ENCODE peak calls at places on chromosomes 6 and 20, in four cellular contexts. One of them, this sample, is unnamed.

GRCh38 chr6:136784910-136785746 is 7.1 kb downstream of the MAP3K5 start:
- DNase-seq in psoas muscle: peak
- DNase-seq in mesothelial cell of epicardium: no peak
- DNase-seq in RWPE1: no peak
- DNase-seq in this sample: no peak

GRCh38 chr20:3739054-3739925 is 6.8 kb downstream of the HSPA12B start:
- DNase-seq in psoas muscle: peak
- DNase-seq in mesothelial cell of epicardium: no peak
- DNase-seq in RWPE1: no peak
- DNase-seq in this sample: no peak

GRCh38 chr6:11714116-11714797 is 64.3 kb downstream of the ADTRP start:
- DNase-seq in psoas muscle: no peak
- DNase-seq in mesothelial cell of epicardium: no peak
- DNase-seq in RWPE1: no peak
- DNase-seq in this sample: no peak

GRCh38 chr20:14712302-14712739 is 374.9 kb upstream of the FLRT3 start:
- DNase-seq in psoas muscle: no peak
- DNase-seq in mesothelial cell of epicardium: no peak
- DNase-seq in RWPE1: peak
- DNase-seq in this sample: peak

GRCh38 chr6:6583836-6584235 is 4.7 kb upstream of the LY86 start:
- DNase-seq in psoas muscle: no peak
- DNase-seq in mesothelial cell of epicardium: no peak
- DNase-seq in RWPE1: no peak
- DNase-seq in this sample: no peak

GRCh38 chr6:145267076-145267867 is 468.0 kb downstream of the EPM2A start:
- DNase-seq in psoas muscle: no peak
- DNase-seq in mesothelial cell of epicardium: no peak
- DNase-seq in RWPE1: no peak
- DNase-seq in this sample: no peak

GRCh38 chr6:13383280-13384163 is 55.2 kb upstream of the TBC1D7 start:
- DNase-seq in psoas muscle: no peak
- DNase-seq in mesothelial cell of epicardium: no peak
- DNase-seq in RWPE1: no peak
- DNase-seq in this sample: no peak

GRCh38 chr6:16929814-16930213 is 168.6 kb upstream of the ATXN1 start:
- DNase-seq in psoas muscle: no peak
- DNase-seq in mesothelial cell of epicardium: no peak
- DNase-seq in RWPE1: no peak
- DNase-seq in this sample: peak

GRCh38 chr20:63345328-63346100 is 15.6 kb downstream of the CHRNA4 start:
- DNase-seq in psoas muscle: no peak
- DNase-seq in mesothelial cell of epicardium: no peak
- DNase-seq in RWPE1: no peak
- DNase-seq in this sample: no peak

GRCh38 chr6:10659697-10660348 is 34.6 kb downstream of the C6orf52 start:
- DNase-seq in psoas muscle: peak
- DNase-seq in mesothelial cell of epicardium: no peak
- DNase-seq in RWPE1: no peak
- DNase-seq in this sample: no peak

GRCh38 chr6:33955566-33955965 is 151.8 kb upstream of the MLN start:
- DNase-seq in psoas muscle: no peak
- DNase-seq in mesothelial cell of epicardium: no peak
- DNase-seq in RWPE1: no peak
- DNase-seq in this sample: no peak

GRCh38 chr20:60869032-60869550 is 383.0 kb upstream of the CDH4 start:
- DNase-seq in psoas muscle: no peak
- DNase-seq in mesothelial cell of epicardium: no peak
- DNase-seq in RWPE1: no peak
- DNase-seq in this sample: no peak

GRCh38 chr6:46626228-46626909 is 26.2 kb downstream of the CYP39A1 start:
- DNase-seq in psoas muscle: no peak
- DNase-seq in mesothelial cell of epicardium: no peak
- DNase-seq in RWPE1: peak
- DNase-seq in this sample: no peak

GRCh38 chr6:551405-551804 is 105.5 kb downstream of the HUS1B start:
- DNase-seq in psoas muscle: no peak
- DNase-seq in mesothelial cell of epicardium: no peak
- DNase-seq in RWPE1: peak
- DNase-seq in this sample: no peak

GRCh38 chr6:160431231-160431630 is 83.1 kb downstream of the SLC22A3 start:
- DNase-seq in psoas muscle: peak
- DNase-seq in mesothelial cell of epicardium: no peak
- DNase-seq in RWPE1: no peak
- DNase-seq in this sample: no peak

GRCh38 chr20:13800728-13801134 is 15.9 kb downstream of the NDUFAF5 start:
- DNase-seq in psoas muscle: peak
- DNase-seq in mesothelial cell of epicardium: peak
- DNase-seq in RWPE1: peak
- DNase-seq in this sample: no peak

GRCh38 chr6:107489636-107490567 is at the start of gene SOBP:
- DNase-seq in psoas muscle: peak
- DNase-seq in mesothelial cell of epicardium: peak
- DNase-seq in RWPE1: peak
- DNase-seq in this sample: peak

GRCh38 chr6:54786154-54786553 is 60.4 kb upstream of the FAM83B start:
- DNase-seq in psoas muscle: no peak
- DNase-seq in mesothelial cell of epicardium: no peak
- DNase-seq in RWPE1: no peak
- DNase-seq in this sample: no peak

GRCh38 chr6:169619650-169620049 is 82.2 kb downstream of the WDR27 start:
- DNase-seq in psoas muscle: no peak
- DNase-seq in mesothelial cell of epicardium: no peak
- DNase-seq in RWPE1: no peak
- DNase-seq in this sample: peak

GRCh38 chr20:57346477-57346876 is 4.6 kb upstream of the RAE1 start:
- DNase-seq in psoas muscle: peak
- DNase-seq in mesothelial cell of epicardium: peak
- DNase-seq in RWPE1: peak
- DNase-seq in this sample: peak

GRCh38 chr6:33702345-33702977 is 9.0 kb downstream of the UQCC2 start:
- DNase-seq in psoas muscle: no peak
- DNase-seq in mesothelial cell of epicardium: no peak
- DNase-seq in RWPE1: no peak
- DNase-seq in this sample: no peak

GRCh38 chr6:134549854-134550253 is 231.9 kb upstream of the SGK1 start:
- DNase-seq in psoas muscle: no peak
- DNase-seq in mesothelial cell of epicardium: no peak
- DNase-seq in RWPE1: no peak
- DNase-seq in this sample: no peak

GRCh38 chr20:31842471-31843157 is 2.8 kb downstream of the FOXS1 start:
- DNase-seq in psoas muscle: peak
- DNase-seq in mesothelial cell of epicardium: no peak
- DNase-seq in RWPE1: no peak
- DNase-seq in this sample: peak

GRCh38 chr6:55886185-55886836 is 10.9 kb upstream of the BMP5 start:
- DNase-seq in psoas muscle: no peak
- DNase-seq in mesothelial cell of epicardium: no peak
- DNase-seq in RWPE1: no peak
- DNase-seq in this sample: no peak

GRCh38 chr6:104357928-104358327 is 501.8 kb downstream of the HACE1 start:
- DNase-seq in psoas muscle: no peak
- DNase-seq in mesothelial cell of epicardium: no peak
- DNase-seq in RWPE1: no peak
- DNase-seq in this sample: no peak

GRCh38 chr20:1569417-1569861 is 11.9 kb upstream of the SIRPD start:
- DNase-seq in psoas muscle: no peak
- DNase-seq in mesothelial cell of epicardium: no peak
- DNase-seq in RWPE1: peak
- DNase-seq in this sample: peak

GRCh38 chr6:137423444-137424168 is 70.6 kb downstream of the OLIG3 start:
- DNase-seq in psoas muscle: no peak
- DNase-seq in mesothelial cell of epicardium: no peak
- DNase-seq in RWPE1: no peak
- DNase-seq in this sample: no peak

GRCh38 chr6:79617521-79617941 is 13.6 kb upstream of the SH3BGRL2 start:
- DNase-seq in psoas muscle: no peak
- DNase-seq in mesothelial cell of epicardium: no peak
- DNase-seq in RWPE1: no peak
- DNase-seq in this sample: no peak

GRCh38 chr6:76166297-76166696 is 93.8 kb upstream of the IMPG1 start:
- DNase-seq in psoas muscle: no peak
- DNase-seq in mesothelial cell of epicardium: no peak
- DNase-seq in RWPE1: no peak
- DNase-seq in this sample: no peak

GRCh38 chr6:149488815-149489214 is 4.0 kb upstream of the ZC3H12D start:
- DNase-seq in psoas muscle: no peak
- DNase-seq in mesothelial cell of epicardium: no peak
- DNase-seq in RWPE1: no peak
- DNase-seq in this sample: no peak

GRCh38 chr6:149209879-149210278 is 107.6 kb upstream of the TAB2 start:
- DNase-seq in psoas muscle: no peak
- DNase-seq in mesothelial cell of epicardium: no peak
- DNase-seq in RWPE1: no peak
- DNase-seq in this sample: no peak

GRCh38 chr6:65937982-65938381 is 231.0 kb upstream of the EYS start:
- DNase-seq in psoas muscle: no peak
- DNase-seq in mesothelial cell of epicardium: no peak
- DNase-seq in RWPE1: no peak
- DNase-seq in this sample: no peak

GRCh38 chr20:44646641-44647274 is 4.7 kb downstream of the ADA start:
- DNase-seq in psoas muscle: no peak
- DNase-seq in mesothelial cell of epicardium: no peak
- DNase-seq in RWPE1: peak
- DNase-seq in this sample: no peak

GRCh38 chr6:108897371-108897770 is 49.1 kb downstream of the ARMC2 start:
- DNase-seq in psoas muscle: no peak
- DNase-seq in mesothelial cell of epicardium: no peak
- DNase-seq in RWPE1: peak
- DNase-seq in this sample: peak

DNA sequence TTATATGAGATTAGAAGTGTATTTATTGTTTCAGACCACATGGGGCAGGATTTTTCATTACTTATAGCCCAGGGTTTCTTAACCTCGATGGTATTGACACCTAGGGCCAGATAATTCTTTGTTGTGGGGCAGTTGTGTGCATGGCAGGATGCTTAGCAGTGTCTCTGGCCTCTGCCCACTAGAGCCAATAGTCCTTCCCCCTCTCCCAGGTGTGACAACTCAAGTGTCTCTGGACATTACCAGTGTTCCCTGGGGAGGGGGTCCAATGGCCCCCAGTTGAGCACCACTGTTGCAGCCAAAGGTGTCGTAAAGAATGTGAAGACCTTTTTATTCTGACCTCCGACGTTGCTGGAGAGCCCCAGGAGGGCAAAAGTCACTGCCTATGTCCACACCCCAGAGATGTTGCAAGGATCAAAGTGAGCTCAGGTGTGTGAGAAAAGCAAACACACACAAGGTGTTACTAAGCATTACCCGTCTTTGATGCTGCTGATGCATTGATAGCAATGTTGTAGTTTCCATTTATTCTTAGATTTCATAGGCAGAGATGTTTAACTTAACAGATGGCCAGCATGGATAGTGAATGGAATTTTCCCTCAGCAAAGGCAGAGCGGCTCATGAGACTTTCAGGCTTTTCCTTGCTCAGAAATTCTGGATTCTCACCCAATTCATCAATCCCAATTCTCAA is 22.2 kb downstream of the BANF2 start:
- DNase-seq in psoas muscle: no peak
- DNase-seq in mesothelial cell of epicardium: no peak
- DNase-seq in RWPE1: no peak
- DNase-seq in this sample: peak
- TF ChIP-seq CTCF in psoas muscle: no peak
- TF ChIP-seq CTCF in mesothelial cell of epicardium: peak
- TF ChIP-seq CTCF in RWPE1: no peak
- TF ChIP-seq CTCF in this sample: peak

GRCh38 chr6:53066874-53067273 is 1.7 kb downstream of the FBXO9 start:
- DNase-seq in psoas muscle: no peak
- DNase-seq in mesothelial cell of epicardium: no peak
- DNase-seq in RWPE1: no peak
- DNase-seq in this sample: no peak

GRCh38 chr6:53065266-53066058 is at the start of gene FBXO9:
- DNase-seq in psoas muscle: peak
- DNase-seq in mesothelial cell of epicardium: peak
- DNase-seq in RWPE1: peak
- DNase-seq in this sample: peak

GRCh38 chr6:53062369-53062639 is 2.9 kb upstream of the FBXO9 start:
- DNase-seq in psoas muscle: no peak
- DNase-seq in mesothelial cell of epicardium: no peak
- DNase-seq in RWPE1: no peak
- DNase-seq in this sample: no peak

GRCh38 chr6:53066059-53066406 is 829 bp downstream of the FBXO9 start:
- DNase-seq in psoas muscle: peak
- DNase-seq in mesothelial cell of epicardium: no peak
- DNase-seq in RWPE1: peak
- DNase-seq in this sample: peak

DNA sequence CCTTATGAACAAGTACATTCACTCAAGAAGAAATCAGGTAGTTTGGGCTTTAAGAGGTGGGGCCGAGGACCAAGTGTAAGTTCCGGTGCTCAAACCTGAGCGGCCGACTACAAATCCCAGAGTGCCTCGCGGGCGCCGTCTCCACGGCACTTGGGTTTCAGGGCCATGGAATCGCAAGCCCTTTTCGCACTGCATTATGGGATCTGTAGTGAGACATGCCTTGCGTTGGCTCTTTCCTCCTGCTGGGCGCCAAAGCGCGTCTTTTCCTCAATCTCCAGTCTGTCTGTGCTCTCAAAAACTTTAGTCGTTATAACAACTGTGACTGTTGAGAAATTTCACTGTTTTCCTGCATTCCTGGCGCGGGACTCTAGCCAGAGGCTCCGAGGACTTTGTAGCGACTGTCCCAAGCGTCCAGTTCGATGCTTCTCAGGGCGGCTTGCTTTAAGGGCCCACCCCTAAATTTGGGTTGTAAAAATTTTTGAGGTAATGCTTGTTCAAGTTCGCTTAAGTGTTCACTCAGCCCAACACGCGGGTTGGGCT is 408 bp upstream of the FBXO9 start:
- DNase-seq in psoas muscle: peak
- DNase-seq in mesothelial cell of epicardium: peak
- DNase-seq in RWPE1: peak
- DNase-seq in this sample: peak
- TF ChIP-seq CTCF in psoas muscle: peak
- TF ChIP-seq CTCF in mesothelial cell of epicardium: no peak
- TF ChIP-seq CTCF in RWPE1: no peak
- TF ChIP-seq CTCF in this sample: no peak

GRCh38 chr6:2101213-2101612 is 144.2 kb downstream of the GMDS start:
- DNase-seq in psoas muscle: no peak
- DNase-seq in mesothelial cell of epicardium: no peak
- DNase-seq in RWPE1: no peak
- DNase-seq in this sample: no peak

GRCh38 chr6:2099870-2100269 is 145.5 kb downstream of the GMDS start:
- DNase-seq in psoas muscle: no peak
- DNase-seq in mesothelial cell of epicardium: no peak
- DNase-seq in RWPE1: no peak
- DNase-seq in this sample: no peak

GRCh38 chr6:2094637-2095036 is 150.8 kb downstream of the GMDS start:
- DNase-seq in psoas muscle: no peak
- DNase-seq in mesothelial cell of epicardium: no peak
- DNase-seq in RWPE1: no peak
- DNase-seq in this sample: no peak

GRCh38 chr6:2102316-2102883 is 143.0 kb downstream of the GMDS start:
- DNase-seq in psoas muscle: no peak
- DNase-seq in mesothelial cell of epicardium: no peak
- DNase-seq in RWPE1: no peak
- DNase-seq in this sample: no peak

GRCh38 chr6:2097464-2097863 is 147.9 kb downstream of the GMDS start:
- DNase-seq in psoas muscle: no peak
- DNase-seq in mesothelial cell of epicardium: no peak
- DNase-seq in RWPE1: no peak
- DNase-seq in this sample: no peak
- TF ChIP-seq CTCF in psoas muscle: no peak
- TF ChIP-seq CTCF in mesothelial cell of epicardium: no peak
- TF ChIP-seq CTCF in RWPE1: no peak
- TF ChIP-seq CTCF in this sample: no peak

GRCh38 chr6:106318851-106319250 is 6.7 kb downstream of the ATG5 start:
- DNase-seq in psoas muscle: no peak
- DNase-seq in mesothelial cell of epicardium: no peak
- DNase-seq in RWPE1: no peak
- DNase-seq in this sample: no peak
- TF ChIP-seq CTCF in psoas muscle: no peak
- TF ChIP-seq CTCF in mesothelial cell of epicardium: no peak
- TF ChIP-seq CTCF in RWPE1: no peak
- TF ChIP-seq CTCF in this sample: no peak

This sample was measured in PC-9.